ENCODE peak calls at places on chromosomes 4 and X, in four cellular contexts. One of them, this sample, is unnamed.

GRCh38 chr4:128516568-128516967 is 229.0 kb upstream of the PGRMC2 start:
- DNase-seq in H9: no peak
- DNase-seq in mesendoderm: no peak
- DNase-seq in H1: no peak
- DNase-seq in this sample: peak

GRCh38 chr4:146443525-146443924 is 78.2 kb downstream of the SLC10A7 start:
- DNase-seq in H9: no peak
- DNase-seq in mesendoderm: no peak
- DNase-seq in H1: no peak
- DNase-seq in this sample: no peak

GRCh38 chr4:120005091-120005490 is 61.6 kb downstream of the MAD2L1 start:
- DNase-seq in H9: no peak
- DNase-seq in mesendoderm: peak
- DNase-seq in H1: no peak
- DNase-seq in this sample: no peak

GRCh38 chrX:129831486-129831885 is 12.2 kb downstream of the ZDHHC9 start:
- DNase-seq in H9: no peak
- DNase-seq in mesendoderm: no peak
- DNase-seq in H1: no peak
- DNase-seq in this sample: no peak

GRCh38 chr4:7052923-7053715 is 9.9 kb downstream of the TADA2B start:
- DNase-seq in H9: no peak
- DNase-seq in mesendoderm: no peak
- DNase-seq in H1: no peak
- DNase-seq in this sample: no peak

GRCh38 chrX:11908371-11908770 is 150.3 kb downstream of the MSL3 start:
- DNase-seq in H9: no peak
- DNase-seq in mesendoderm: peak
- DNase-seq in H1: no peak
- DNase-seq in this sample: no peak

GRCh38 chr4:93779228-93779627 is 49.3 kb upstream of the ATOH1 start:
- DNase-seq in H9: no peak
- DNase-seq in mesendoderm: peak
- DNase-seq in H1: no peak
- DNase-seq in this sample: no peak

GRCh38 chrX:71859637-71860036 is 51.0 kb upstream of the NHSL2 start:
- DNase-seq in H9: no peak
- DNase-seq in mesendoderm: peak
- DNase-seq in H1: no peak
- DNase-seq in this sample: peak

GRCh38 chrX:42027367-42028025 is 104.1 kb upstream of the CASK start:
- DNase-seq in H9: no peak
- DNase-seq in mesendoderm: no peak
- DNase-seq in H1: no peak
- DNase-seq in this sample: no peak

GRCh38 chr4:185020293-185020808 is 2.1 kb downstream of the HELT start:
- DNase-seq in H9: peak
- DNase-seq in mesendoderm: peak
- DNase-seq in H1: peak
- DNase-seq in this sample: no peak

GRCh38 chr4:108433832-108434231 is 186.5 kb upstream of the RPL34 start:
- DNase-seq in H9: no peak
- DNase-seq in mesendoderm: no peak
- DNase-seq in H1: no peak
- DNase-seq in this sample: peak

GRCh38 chr4:147749811-147750321 is 18.0 kb downstream of the ARHGAP10 start:
- DNase-seq in H9: no peak
- DNase-seq in mesendoderm: no peak
- DNase-seq in H1: no peak
- DNase-seq in this sample: no peak

GRCh38 chr4:100288167-100288566 is 97.9 kb upstream of the DDIT4L start:
- DNase-seq in H9: no peak
- DNase-seq in mesendoderm: peak
- DNase-seq in H1: no peak
- DNase-seq in this sample: peak

GRCh38 chr4:186685744-186686143 is 37.9 kb downstream of the FAT1 start:
- DNase-seq in H9: no peak
- DNase-seq in mesendoderm: peak
- DNase-seq in H1: no peak
- DNase-seq in this sample: peak

GRCh38 chr4:71231073-71231752 is 107.6 kb upstream of the SLC4A4 start:
- DNase-seq in H9: no peak
- DNase-seq in mesendoderm: no peak
- DNase-seq in H1: no peak
- DNase-seq in this sample: peak

GRCh38 chrX:151870603-151871002 is 42.1 kb upstream of the MAGEA4 start:
- DNase-seq in H9: no peak
- DNase-seq in mesendoderm: peak
- DNase-seq in H1: no peak
- DNase-seq in this sample: peak

GRCh38 chr4:93764647-93765246 is 63.8 kb upstream of the ATOH1 start:
- DNase-seq in H9: no peak
- DNase-seq in mesendoderm: peak
- DNase-seq in H1: no peak
- DNase-seq in this sample: peak

GRCh38 chrX:12819231-12819630 is 28.0 kb downstream of the PRPS2 start:
- DNase-seq in H9: no peak
- DNase-seq in mesendoderm: peak
- DNase-seq in H1: no peak
- DNase-seq in this sample: no peak

GRCh38 chrX:30023451-30023850 is 191.9 kb upstream of the MAGEB2 start:
- DNase-seq in H9: no peak
- DNase-seq in mesendoderm: no peak
- DNase-seq in H1: no peak
- DNase-seq in this sample: peak

GRCh38 chr4:147756417-147756816 is 24.5 kb downstream of the ARHGAP10 start:
- DNase-seq in H9: no peak
- DNase-seq in mesendoderm: no peak
- DNase-seq in H1: no peak
- DNase-seq in this sample: no peak

GRCh38 chr4:54843946-54844345 is 186.2 kb downstream of the KIT start:
- DNase-seq in H9: no peak
- DNase-seq in mesendoderm: peak
- DNase-seq in H1: no peak
- DNase-seq in this sample: no peak

GRCh38 chr4:71906096-71906495 is 122.2 kb upstream of the GC start:
- DNase-seq in H9: no peak
- DNase-seq in mesendoderm: no peak
- DNase-seq in H1: no peak
- DNase-seq in this sample: no peak

GRCh38 chr4:15695764-15696163 is 7.1 kb upstream of the BST1 start:
- DNase-seq in H9: no peak
- DNase-seq in mesendoderm: no peak
- DNase-seq in H1: no peak
- DNase-seq in this sample: no peak

GRCh38 chrX:123822965-123823364 is 36.9 kb upstream of the XIAP start:
- DNase-seq in H9: no peak
- DNase-seq in mesendoderm: no peak
- DNase-seq in H1: no peak
- DNase-seq in this sample: no peak

GRCh38 chrX:22970861-22971260 is 28.9 kb upstream of the DDX53 start:
- DNase-seq in H9: no peak
- DNase-seq in mesendoderm: no peak
- DNase-seq in H1: no peak
- DNase-seq in this sample: no peak

GRCh38 chrX:54961750-54962149 is 32.2 kb downstream of the PFKFB1 start:
- DNase-seq in H9: no peak
- DNase-seq in mesendoderm: no peak
- DNase-seq in H1: no peak
- DNase-seq in this sample: no peak

GRCh38 chrX:40007746-40008705 is 89.7 kb downstream of the BCOR start:
- DNase-seq in H9: peak
- DNase-seq in mesendoderm: no peak
- DNase-seq in H1: peak
- DNase-seq in this sample: no peak

GRCh38 chr4:72311291-72311690 is 257.7 kb downstream of the ADAMTS3 start:
- DNase-seq in H9: no peak
- DNase-seq in mesendoderm: no peak
- DNase-seq in H1: no peak
- DNase-seq in this sample: no peak

DNA sequence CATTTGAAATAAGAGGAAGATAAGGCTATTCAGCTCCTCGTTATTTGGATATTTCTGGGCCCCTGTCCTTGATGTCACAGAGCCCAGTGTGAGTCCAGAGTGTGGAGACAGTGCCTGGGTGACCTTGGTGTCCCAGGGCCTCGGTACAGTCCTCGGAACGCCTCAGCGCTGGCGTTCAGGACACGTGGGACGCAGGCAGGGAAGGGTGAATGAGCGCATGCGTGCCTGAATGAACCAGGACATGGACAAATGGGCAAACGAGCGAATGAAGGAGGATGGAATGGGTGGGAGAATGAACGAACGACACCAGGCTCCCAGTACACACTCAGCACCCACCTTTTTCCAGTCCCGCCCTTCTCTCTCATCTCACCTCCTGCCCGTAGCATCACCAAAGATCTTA is 44.2 kb downstream of the EVC start:
- DNase-seq in H9: no peak
- DNase-seq in mesendoderm: no peak
- DNase-seq in H1: peak
- DNase-seq in this sample: no peak
- H3K56ac ChIP-seq in H9: no peak
- H3K56ac ChIP-seq in mesendoderm: no peak
- H3K56ac ChIP-seq in H1: no peak
- H3K56ac ChIP-seq in this sample: no peak

GRCh38 chr4:1928356-1929235 is 57.4 kb downstream of the NSD2 start:
- DNase-seq in H9: no peak
- DNase-seq in mesendoderm: no peak
- DNase-seq in H1: no peak
- DNase-seq in this sample: peak
- H3K56ac ChIP-seq in H9: no peak
- H3K56ac ChIP-seq in mesendoderm: no peak
- H3K56ac ChIP-seq in H1: no peak
- H3K56ac ChIP-seq in this sample: no peak

DNA sequence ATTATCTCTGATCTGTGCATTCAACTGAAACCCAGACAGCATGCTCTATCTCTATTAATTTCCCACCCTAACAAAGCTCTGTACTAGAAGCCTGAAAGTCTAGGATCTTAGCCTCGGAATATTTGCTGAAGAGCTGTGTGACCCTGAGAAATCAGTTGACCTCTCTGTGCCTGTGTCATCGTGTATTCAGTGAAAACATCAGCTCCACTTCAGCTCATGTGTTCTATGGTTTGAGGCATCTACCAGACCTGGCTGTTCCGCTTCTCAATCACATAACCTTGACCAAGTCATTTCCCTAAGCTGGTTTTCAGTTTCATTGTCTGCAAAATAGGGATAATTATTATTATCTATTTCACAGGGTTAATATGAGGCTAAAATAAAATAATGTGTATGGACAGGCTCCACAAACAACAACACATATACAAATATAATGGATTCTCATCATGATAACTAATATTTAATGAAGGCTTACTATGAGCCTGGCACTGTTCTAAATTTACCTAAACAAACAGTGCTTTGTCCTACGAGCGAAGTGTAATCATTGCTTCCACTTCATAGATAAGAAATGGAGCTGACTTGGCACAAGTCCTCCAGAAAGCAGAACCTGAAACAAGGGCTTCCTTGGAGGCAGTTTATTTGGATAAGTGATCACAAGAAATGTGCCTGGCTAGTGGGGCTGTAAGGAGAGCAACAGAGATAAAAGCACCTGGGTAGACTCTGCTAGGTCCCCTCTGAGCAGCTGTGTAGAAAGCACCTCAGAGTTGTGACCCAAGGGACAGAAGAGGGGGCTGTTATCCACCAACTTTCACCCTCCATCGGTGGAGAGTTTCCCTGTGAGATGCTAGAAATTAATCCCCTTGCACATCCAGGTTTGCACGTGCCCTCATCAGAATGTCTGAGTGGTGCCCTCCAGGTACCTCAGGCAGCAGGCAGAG is 356.9 kb downstream of the RAB28 start:
- DNase-seq in H9: no peak
- DNase-seq in mesendoderm: no peak
- DNase-seq in H1: no peak
- DNase-seq in this sample: no peak
- H3K56ac ChIP-seq in H9: no peak
- H3K56ac ChIP-seq in mesendoderm: no peak
- H3K56ac ChIP-seq in H1: no peak
- H3K56ac ChIP-seq in this sample: no peak

DNA sequence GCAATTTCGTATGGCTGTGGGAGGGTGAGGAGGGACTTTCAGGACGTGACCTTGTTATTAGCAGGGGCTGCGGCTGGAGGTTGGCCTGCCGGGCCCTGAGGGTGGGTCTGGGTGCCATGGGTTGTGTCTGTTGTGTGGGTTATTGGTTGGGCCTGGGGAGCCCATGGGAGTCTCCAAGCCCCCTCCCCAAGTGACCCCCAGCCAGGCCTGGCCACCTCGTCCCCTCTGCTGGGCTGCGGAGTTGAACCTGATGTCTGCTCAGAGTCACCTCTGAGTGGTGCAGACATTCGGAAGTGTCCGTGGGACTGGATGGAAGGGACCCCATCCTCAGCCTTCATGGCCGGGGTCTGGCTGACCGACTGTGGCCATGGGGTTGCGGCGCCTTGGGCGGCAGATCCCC is 67.7 kb downstream of the TRMT44 start:
- DNase-seq in H9: no peak
- DNase-seq in mesendoderm: no peak
- DNase-seq in H1: no peak
- DNase-seq in this sample: no peak
- H3K56ac ChIP-seq in H9: no peak
- H3K56ac ChIP-seq in mesendoderm: no peak
- H3K56ac ChIP-seq in H1: no peak
- H3K56ac ChIP-seq in this sample: no peak

DNA sequence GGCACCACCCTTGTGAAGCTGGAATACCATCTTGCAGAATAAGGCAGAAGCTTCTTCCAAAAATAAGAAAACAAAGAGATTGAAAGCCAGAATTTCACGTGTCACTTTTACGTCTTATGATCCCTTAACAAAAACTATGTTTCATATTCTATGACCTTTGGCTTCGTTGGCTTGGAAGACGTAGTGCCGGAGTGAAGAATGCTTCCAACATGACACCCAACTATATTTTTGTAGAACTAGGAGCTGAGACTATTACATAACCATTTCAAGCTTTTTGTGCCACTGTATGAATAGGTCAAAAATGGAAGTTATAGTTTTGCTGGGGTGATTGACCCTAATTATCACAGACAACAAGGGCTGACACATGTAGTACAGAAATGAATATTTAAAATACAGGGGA is 996.2 kb downstream of the ADGRL3 start:
- DNase-seq in H9: no peak
- DNase-seq in mesendoderm: no peak
- DNase-seq in H1: no peak
- DNase-seq in this sample: no peak
- H3K56ac ChIP-seq in H9: no peak
- H3K56ac ChIP-seq in mesendoderm: no peak
- H3K56ac ChIP-seq in H1: no peak
- H3K56ac ChIP-seq in this sample: no peak

GRCh38 chrX:57353472-57354132 is 67.1 kb downstream of the FAAH2 start:
- DNase-seq in H9: no peak
- DNase-seq in mesendoderm: no peak
- DNase-seq in H1: no peak
- DNase-seq in this sample: no peak
- H3K56ac ChIP-seq in H9: no peak
- H3K56ac ChIP-seq in mesendoderm: no peak
- H3K56ac ChIP-seq in H1: no peak
- H3K56ac ChIP-seq in this sample: no peak

GRCh38 chr4:932713-933070 is 432 bp downstream of the TMEM175 start:
- DNase-seq in H9: peak
- DNase-seq in mesendoderm: no peak
- DNase-seq in H1: no peak
- DNase-seq in this sample: peak
- H3K56ac ChIP-seq in H9: no peak
- H3K56ac ChIP-seq in mesendoderm: peak
- H3K56ac ChIP-seq in H1: no peak
- H3K56ac ChIP-seq in this sample: peak

This sample was measured in IMR-90.